ENCODE peak calls at places on chromosome 22, in six cellular contexts. W is endothelial cell of umbilical vein, E is breast epithelium, Z is stomach, S is IMR-90, H is body of pancreas. L is an unnamed sample.

GRCh38 chr22:28015676-28016601 is 96.9 kb upstream of the PITPNB start:
- DNase-seq in W (no peak), E (no peak), Z (no peak), S (no peak), H (no peak), L (no peak)

GRCh38 chr22:39949964-39950737 is 10.0 kb upstream of the TMA7B start:
- DNase-seq in W (no peak), E (no peak), Z (no peak), S (no peak), H (no peak), L (no peak)

GRCh38 chr22:38924197-38924952 is 33.0 kb upstream of the APOBEC3A start:
- DNase-seq in W (peak), E (peak), Z (peak), S (peak), H (peak), L (peak)

GRCh38 chr22:26134654-26135330 is 34.5 kb upstream of the SEZ6L start:
- DNase-seq in W (no peak), E (no peak), Z (no peak), S (no peak), H (no peak), L (no peak)

GRCh38 chr22:26673485-26673884 is 16.1 kb downstream of the MIAT start:
- DNase-seq in W (no peak), E (no peak), Z (no peak), S (no peak), H (no peak), L (no peak)

GRCh38 chr22:31344369-31345330 is 1.5 kb downstream of the PATZ1 start:
- DNase-seq in W (peak), E (peak), Z (peak), S (peak), H (peak), L (no peak)

GRCh38 chr22:40221055-40221414 is 43.3 kb downstream of the TNRC6B start:
- DNase-seq in W (no peak), E (no peak), Z (no peak), S (no peak), H (no peak), L (no peak)

GRCh38 chr22:31891366-31892079 is 52.8 kb upstream of the YWHAH start:
- DNase-seq in W (no peak), E (no peak), Z (no peak), S (peak), H (no peak), L (peak)

GRCh38 chr22:50548046-50548912 is 2.6 kb downstream of the KLHDC7B start:
- DNase-seq in W (no peak), E (no peak), Z (no peak), S (no peak), H (peak), L (no peak)

GRCh38 chr22:29799217-29799680 is 32.1 kb downstream of the UQCR10 start:
- DNase-seq in W (peak), E (peak), Z (peak), S (peak), H (peak), L (peak)

GRCh38 chr22:40156001-40156516 is 21.7 kb upstream of the TNRC6B start:
- DNase-seq in W (peak), E (no peak), Z (peak), S (peak), H (peak), L (peak)

GRCh38 chr22:46026907-46027218 is 49.9 kb upstream of the WNT7B start:
- DNase-seq in W (no peak), E (no peak), Z (no peak), S (no peak), H (no peak), L (no peak)
- H3K4me3 ChIP-seq in W (no peak), E (peak), Z (peak), S (no peak), H (no peak), L (peak)

GRCh38 chr22:48827228-48827810 is 1000.4 kb downstream of the BRD1 start:
- DNase-seq in W (no peak), E (peak), Z (no peak), S (no peak), H (peak), L (no peak)

GRCh38 chr22:48825802-48826520 is 1001.7 kb downstream of the BRD1 start:
- DNase-seq in W (no peak), E (no peak), Z (no peak), S (no peak), H (no peak), L (no peak)

GRCh38 chr22:48823941-48824340 is 1003.7 kb downstream of the BRD1 start:
- DNase-seq in W (no peak), E (no peak), Z (no peak), S (no peak), H (no peak), L (no peak)

GRCh38 chr22:48826546-48826945 is 1001.1 kb downstream of the BRD1 start:
- DNase-seq in W (no peak), E (no peak), Z (no peak), S (no peak), H (no peak), L (no peak)

DNA sequence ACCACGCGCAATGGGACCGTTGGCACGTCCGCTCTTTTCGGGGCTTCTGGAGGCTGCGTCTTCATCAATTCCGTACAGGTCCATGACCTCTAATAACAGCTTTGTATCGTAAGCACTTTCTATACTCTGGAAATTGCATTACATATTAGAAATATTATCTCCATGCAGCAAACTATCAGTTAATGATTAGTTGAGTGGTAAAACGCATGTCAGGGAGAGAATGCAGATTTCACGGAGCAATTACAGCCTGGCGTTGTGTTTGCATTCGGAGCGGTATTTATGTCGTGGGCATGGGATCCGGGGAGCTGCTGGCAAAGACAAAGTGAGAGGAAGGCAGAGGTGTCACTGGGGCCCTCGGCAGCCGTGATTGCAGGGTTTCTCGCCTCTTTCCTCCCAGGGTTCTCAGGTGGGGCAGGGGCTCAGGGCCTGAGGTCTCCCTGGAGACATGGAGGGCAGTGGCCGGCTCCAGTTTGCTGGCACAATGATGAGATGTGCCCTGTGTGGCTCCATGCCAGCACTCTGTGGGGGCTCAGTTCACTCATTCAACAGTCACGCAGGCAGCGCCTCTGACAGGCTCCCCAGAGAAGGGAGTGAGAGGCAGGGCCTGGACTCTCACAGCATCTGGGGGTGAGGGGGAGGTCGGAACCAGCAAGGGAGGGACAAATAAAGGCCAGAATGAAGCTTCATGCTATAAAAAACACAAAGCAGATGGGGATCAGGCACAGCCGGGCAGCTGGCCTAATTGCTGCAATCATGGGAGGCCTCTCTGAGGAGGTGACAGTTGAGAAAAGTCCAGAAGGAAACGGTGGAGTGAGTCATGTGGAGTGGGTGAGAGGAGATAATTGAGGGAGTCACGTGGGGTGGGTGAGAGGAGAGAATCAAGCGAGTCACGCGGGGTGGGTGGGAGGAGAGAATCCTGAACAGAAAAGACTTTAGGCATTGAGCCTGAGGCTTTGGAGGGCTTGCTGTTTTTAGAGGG is 1002.7 kb downstream of the BRD1 start:
- DNase-seq in W (no peak), E (no peak), Z (no peak), S (no peak), H (no peak), L (no peak)
- TF ChIP-seq POLR2A in W (no peak), E (no peak), Z (no peak), S (no peak), H (no peak), L (no peak)

DNA sequence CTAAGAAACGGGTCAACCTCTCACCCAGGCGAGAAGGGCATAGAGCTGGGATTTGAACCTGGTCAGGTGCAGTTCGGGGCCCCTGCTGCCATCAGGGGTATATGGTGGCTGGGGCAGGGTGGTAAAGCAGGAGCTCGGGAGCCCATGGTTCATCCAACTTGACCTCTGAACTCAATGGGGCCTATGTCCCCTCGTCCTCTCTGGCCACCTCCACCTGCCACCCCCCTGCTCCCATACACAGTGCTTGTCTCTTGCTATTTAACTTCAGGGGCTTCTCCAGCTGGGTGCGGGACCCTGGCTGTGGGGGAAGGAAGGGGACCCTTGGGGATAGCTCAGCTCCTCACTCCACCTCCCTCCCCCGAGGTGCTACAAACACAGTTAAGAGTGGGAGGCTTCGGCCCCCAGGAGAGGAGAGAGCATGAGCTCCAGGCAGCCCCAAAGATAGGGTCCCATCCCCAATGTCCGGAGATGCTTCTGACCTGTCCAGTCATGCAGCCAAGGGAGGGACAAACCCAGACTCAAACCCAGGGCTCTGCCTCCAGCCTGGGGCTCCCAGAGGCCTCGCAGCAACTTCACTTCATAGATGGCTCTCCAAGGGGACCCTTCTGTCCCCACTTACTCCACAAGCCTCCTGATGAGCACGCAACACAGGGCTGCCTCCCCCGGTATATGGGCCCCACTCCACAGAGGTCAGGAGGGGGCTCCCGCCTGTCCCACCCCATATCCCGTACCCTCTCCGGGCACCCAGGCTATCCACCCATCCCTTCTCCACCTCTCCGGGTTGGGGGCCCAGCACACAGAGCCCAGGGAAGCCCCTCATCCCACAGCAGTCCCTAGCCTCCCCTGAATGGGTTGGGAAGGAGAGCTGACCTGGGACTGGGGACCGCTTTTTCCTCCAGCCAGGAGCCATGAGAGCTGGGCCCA is 712 bp downstream of the IL2RB start:
- DNase-seq in W (no peak), E (no peak), Z (no peak), S (no peak), H (no peak), L (no peak)
- H3K4me3 ChIP-seq in W (no peak), E (no peak), Z (peak), S (no peak), H (no peak), L (no peak)

GRCh38 chr22:20568502-20569058 is 61.2 kb downstream of the MED15 start:
- DNase-seq in W (no peak), E (no peak), Z (no peak), S (no peak), H (no peak), L (no peak)

GRCh38 chr22:20567371-20567847 is 60.0 kb downstream of the MED15 start:
- DNase-seq in W (no peak), E (peak), Z (no peak), S (peak), H (no peak), L (no peak)

GRCh38 chr22:20571078-20571503 is 63.7 kb downstream of the MED15 start:
- DNase-seq in W (no peak), E (no peak), Z (no peak), S (no peak), H (no peak), L (no peak)

GRCh38 chr22:20567993-20568417 is 60.6 kb downstream of the MED15 start:
- DNase-seq in W (no peak), E (no peak), Z (no peak), S (peak), H (no peak), L (no peak)

DNA sequence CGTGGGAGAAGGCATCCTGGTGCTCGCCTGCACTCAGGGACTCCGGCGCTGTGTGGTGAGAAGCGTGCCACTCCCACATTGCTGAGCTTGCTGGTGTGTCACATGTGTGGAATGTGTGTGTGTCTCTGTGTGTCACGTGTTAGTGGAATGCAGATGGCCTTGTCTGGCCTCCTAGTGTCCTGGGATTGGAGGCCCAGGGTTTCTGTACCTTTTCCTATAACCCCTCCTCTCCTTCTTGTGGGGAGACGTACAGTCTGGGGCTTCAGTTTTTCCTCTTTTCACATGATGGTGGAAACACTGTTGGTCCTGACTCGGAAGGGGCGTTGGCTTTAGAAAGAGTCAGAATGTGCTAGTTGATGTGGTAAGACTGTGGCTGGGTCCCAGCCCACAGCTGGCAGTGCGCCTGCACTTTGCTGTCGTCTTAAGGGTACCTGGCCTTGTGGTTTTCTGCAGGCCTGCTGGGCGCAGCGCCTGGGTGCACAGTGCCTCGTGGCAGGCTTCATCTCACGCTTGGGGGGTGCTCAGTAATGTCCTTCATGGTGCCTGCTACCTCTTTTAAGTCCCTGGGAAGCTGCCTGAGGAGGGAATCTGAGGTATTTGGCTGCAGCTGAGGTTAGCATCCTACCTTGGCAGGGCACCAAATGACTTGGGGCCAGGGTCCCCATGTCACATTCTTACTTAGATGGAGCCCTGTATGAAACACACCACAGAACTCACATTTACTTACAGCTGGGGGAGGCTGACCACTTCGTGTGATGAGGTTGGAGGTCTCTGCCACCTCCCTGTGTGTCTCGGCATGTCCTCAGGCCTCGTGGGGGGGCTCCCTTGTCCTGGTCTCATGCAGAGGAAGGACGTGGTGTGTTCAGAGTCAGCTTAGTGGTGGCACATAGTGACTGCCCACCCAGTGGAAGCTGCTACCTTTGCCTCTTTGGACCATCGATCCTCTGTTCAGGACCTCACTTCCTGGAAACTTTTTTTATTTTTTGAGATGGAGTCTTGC is 61.9 kb downstream of the MED15 start:
- DNase-seq in W (no peak), E (peak), Z (peak), S (peak), H (peak), L (peak)
- TF ChIP-seq POLR2A in W (no peak), E (no peak), Z (no peak), S (no peak), H (no peak), L (no peak)

GRCh38 chr22:22927196-22927887 is 39.7 kb downstream of the IGLL5 start:
- DNase-seq in W (no peak), E (no peak), Z (no peak), S (no peak), H (no peak), L (no peak)

GRCh38 chr22:22925146-22925794 is 37.7 kb downstream of the IGLL5 start:
- DNase-seq in W (no peak), E (no peak), Z (no peak), S (no peak), H (no peak), L (no peak)

GRCh38 chr22:22924369-22925145 is 36.9 kb downstream of the IGLL5 start:
- DNase-seq in W (no peak), E (no peak), Z (no peak), S (no peak), H (no peak), L (no peak)

GRCh38 chr22:22926359-22927195 is 39.0 kb downstream of the IGLL5 start:
- DNase-seq in W (no peak), E (no peak), Z (no peak), S (no peak), H (no peak), L (no peak)

DNA sequence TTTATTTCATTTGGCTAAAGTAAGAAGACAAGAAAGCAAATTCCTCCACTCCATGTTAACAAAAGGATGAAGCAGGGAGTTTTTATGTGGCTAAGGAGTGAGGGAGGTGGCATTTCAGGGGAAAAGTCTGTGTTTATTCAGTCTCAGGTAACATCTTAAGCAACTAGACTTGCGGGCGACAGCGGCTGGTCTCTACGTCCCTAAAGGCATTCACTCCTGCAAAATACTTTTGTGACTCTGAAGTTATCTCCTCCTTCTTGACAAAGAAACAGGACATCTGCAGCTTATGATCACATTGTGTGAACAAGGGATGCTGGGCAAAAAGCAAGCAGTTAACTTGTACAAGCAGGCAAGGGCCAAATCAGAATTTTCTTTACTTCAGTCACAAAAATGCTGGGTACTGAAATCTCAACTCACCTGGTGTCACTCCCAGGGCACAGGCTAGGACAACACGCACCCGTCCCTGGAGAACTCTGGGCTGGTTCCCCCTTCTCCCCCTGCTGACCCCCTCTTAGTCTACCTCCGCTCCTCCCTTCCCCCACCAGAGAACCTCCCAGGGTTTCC is 38.3 kb downstream of the IGLL5 start:
- DNase-seq in W (no peak), E (no peak), Z (no peak), S (no peak), H (no peak), L (no peak)
- H3K4me3 ChIP-seq in W (no peak), E (no peak), Z (no peak), S (no peak), H (no peak), L (no peak)

GRCh38 chr22:20652582-20652981 is 121.3 kb upstream of the SERPIND1 start:
- DNase-seq in W (no peak), E (peak), Z (no peak), S (no peak), H (no peak), L (no peak)

GRCh38 chr22:20652130-20652529 is 121.8 kb upstream of the SERPIND1 start:
- DNase-seq in W (no peak), E (no peak), Z (no peak), S (no peak), H (no peak), L (no peak)

GRCh38 chr22:20653012-20653794 is 120.7 kb upstream of the SERPIND1 start:
- DNase-seq in W (no peak), E (peak), Z (no peak), S (no peak), H (no peak), L (no peak)

GRCh38 chr22:20654343-20655208 is 119.3 kb upstream of the SERPIND1 start:
- DNase-seq in W (no peak), E (peak), Z (no peak), S (no peak), H (no peak), L (no peak)

GRCh38 chr22:20653795-20654342 is 120.0 kb upstream of the SERPIND1 start:
- DNase-seq in W (no peak), E (peak), Z (no peak), S (no peak), H (no peak), L (no peak)
- TF ChIP-seq POLR2A in W (no peak), E (no peak), Z (no peak), S (no peak), H (no peak), L (no peak)

DNA sequence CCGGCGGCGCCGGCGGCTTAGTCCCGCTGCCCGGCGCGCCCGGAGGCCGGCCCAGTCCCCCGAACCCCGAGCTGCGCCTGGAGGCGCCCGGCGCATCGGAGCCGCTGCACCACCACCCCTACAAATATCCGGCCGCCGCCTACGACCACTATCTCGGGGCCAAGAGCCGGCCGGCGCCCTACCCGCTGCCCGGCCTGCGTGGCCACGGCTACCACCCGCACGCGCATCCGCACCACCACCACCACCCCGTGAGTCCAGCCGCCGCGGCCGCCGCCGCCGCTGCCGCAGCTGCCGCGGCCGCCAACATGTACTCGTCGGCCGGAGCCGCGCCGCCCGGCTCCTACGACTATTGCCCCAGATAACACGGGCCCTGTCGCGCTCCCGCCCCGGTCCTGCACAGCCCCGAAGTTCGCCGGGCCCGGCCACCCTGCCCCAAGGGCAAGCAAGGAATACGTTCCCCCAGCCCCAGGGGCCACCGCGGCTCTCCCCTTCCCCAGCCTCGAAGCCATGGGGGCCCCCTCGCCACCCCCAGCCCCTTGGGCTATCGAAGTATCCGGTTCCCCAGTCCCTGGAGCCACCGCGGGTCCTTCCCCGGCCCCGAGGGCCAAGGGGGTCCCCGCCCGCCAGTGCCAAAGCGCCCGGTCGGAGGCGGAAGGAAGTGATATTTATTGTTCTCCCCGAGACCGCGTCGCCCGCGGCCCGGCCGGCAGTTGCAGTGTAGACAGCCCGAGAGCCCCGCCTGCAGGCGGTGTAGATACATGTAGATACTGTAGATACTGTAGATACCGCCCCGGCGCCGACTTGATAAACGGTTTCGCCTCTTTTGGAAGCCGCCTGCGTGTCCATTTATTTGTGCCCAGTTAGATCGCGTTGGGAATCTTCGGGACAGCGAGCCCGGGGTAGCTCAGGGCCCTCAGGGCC is 6.2 kb downstream of the TBX1 start:
- DNase-seq in W (no peak), E (no peak), Z (peak), S (no peak), H (peak), L (peak)
- H3K4me3 ChIP-seq in W (no peak), E (peak), Z (peak), S (peak), H (no peak), L (peak)